ENCODE peak calls at places on chromosomes 12 and 14, in seven cellular contexts. Y, N, G, V, S, W and K are unnamed samples.

GRCh38 chr12:100391856-100392255 is 35.0 kb downstream of the SLC17A8 start:
- DNase-seq in Y (no peak), N (no peak), G (no peak), V (no peak), S (no peak), W (no peak), K (no peak)

GRCh38 chr14:69842671-69843407 is 36.4 kb upstream of the SMOC1 start:
- DNase-seq in Y (no peak), N (no peak), G (no peak), V (no peak), S (no peak), W (no peak), K (no peak)

GRCh38 chr14:77598366-77599050 is 17.9 kb downstream of the SPTLC2 start:
- DNase-seq in Y (no peak), N (no peak), G (no peak), V (peak; percentile 11), S (no peak), W (no peak), K (no peak)

GRCh38 chr12:30980886-30981662 is 54.5 kb downstream of the TSPAN11 start:
- DNase-seq in Y (no peak), N (no peak), G (no peak), V (no peak), S (no peak), W (no peak), K (no peak)

GRCh38 chr12:84913151-84913550 is 552 bp upstream of the SLC6A15 start:
- DNase-seq in Y (no peak), N (no peak), G (no peak), V (no peak), S (no peak), W (peak; percentile 18), K (peak; percentile 34)

GRCh38 chr12:97283297-97283696 is 179.3 kb upstream of the RMST start:
- DNase-seq in Y (no peak), N (no peak), G (no peak), V (no peak), S (no peak), W (no peak), K (no peak)

GRCh38 chr12:24078318-24078765 is 128.9 kb upstream of the SOX5 start:
- DNase-seq in Y (no peak), N (no peak), G (no peak), V (no peak), S (no peak), W (no peak), K (no peak)

GRCh38 chr12:57089259-57090245 is 638 bp downstream of the NAB2 start:
- DNase-seq in Y (peak; percentile 90), N (peak; percentile 72), G (peak; percentile 77), V (peak; percentile 24), S (peak; percentile 66), W (peak; percentile 87), K (peak; percentile 54)

GRCh38 chr14:61229475-61229888 is 51.7 kb downstream of the TMEM30B start:
- DNase-seq in Y (no peak), N (no peak), G (no peak), V (no peak), S (no peak), W (no peak), K (no peak)

GRCh38 chr12:63915105-63915830 is 70.8 kb downstream of the SRGAP1 start:
- DNase-seq in Y (no peak), N (no peak), G (no peak), V (no peak), S (no peak), W (no peak), K (no peak)

GRCh38 chr12:93578221-93578620 is 5.7 kb downstream of the SOCS2 start:
- DNase-seq in Y (no peak), N (no peak), G (no peak), V (no peak), S (no peak), W (no peak), K (no peak)

GRCh38 chr14:94111276-94112095 is 950 bp downstream of the IFI27 start:
- DNase-seq in Y (peak; percentile 63), N (no peak), G (no peak), V (no peak), S (no peak), W (peak; percentile 21), K (no peak)

GRCh38 chr14:99137001-99137700 is 134.8 kb downstream of the BCL11B start:
- DNase-seq in Y (no peak), N (no peak), G (no peak), V (no peak), S (no peak), W (peak; percentile 7), K (no peak)

GRCh38 chr12:13835657-13836056 is 145.7 kb downstream of the GRIN2B start:
- DNase-seq in Y (no peak), N (no peak), G (no peak), V (no peak), S (no peak), W (no peak), K (no peak)